ENCODE peak calls at places on chromosomes 1 and 21, in five cellular contexts. One of them, this sample, is unnamed.

GRCh38 chr1:49052102-49052501 is 275.4 kb upstream of the BEND5 start:
- DNase-seq in iPS DF 6.9: no peak
- DNase-seq in colonic mucosa: no peak
- DNase-seq in endodermal cell: no peak
- DNase-seq in left ventricle myocardium inferior: no peak
- DNase-seq in this sample: no peak

GRCh38 chr1:39261712-39262221 is 57.3 kb downstream of the MACF1 start:
- DNase-seq in iPS DF 6.9: no peak
- DNase-seq in colonic mucosa: no peak
- DNase-seq in endodermal cell: no peak
- DNase-seq in left ventricle myocardium inferior: no peak
- DNase-seq in this sample: no peak

GRCh38 chr1:119636500-119637089 is 11.5 kb downstream of the ZNF697 start:
- DNase-seq in iPS DF 6.9: no peak
- DNase-seq in colonic mucosa: no peak
- DNase-seq in endodermal cell: no peak
- DNase-seq in left ventricle myocardium inferior: no peak
- DNase-seq in this sample: no peak

GRCh38 chr21:46071082-46071481 is 26.8 kb upstream of the COL6A2 start:
- DNase-seq in iPS DF 6.9: no peak
- DNase-seq in colonic mucosa: no peak
- DNase-seq in endodermal cell: peak; percentile 22
- DNase-seq in left ventricle myocardium inferior: no peak
- DNase-seq in this sample: no peak

GRCh38 chr1:58781541-58782307 is 2.1 kb downstream of the JUN start:
- DNase-seq in iPS DF 6.9: no peak
- DNase-seq in colonic mucosa: peak; percentile 72
- DNase-seq in endodermal cell: peak; percentile 66
- DNase-seq in left ventricle myocardium inferior: peak; percentile 76
- DNase-seq in this sample: no peak

GRCh38 chr1:18929686-18930085 is 26.8 kb downstream of the IFFO2 start:
- DNase-seq in iPS DF 6.9: no peak
- DNase-seq in colonic mucosa: no peak
- DNase-seq in endodermal cell: no peak
- DNase-seq in left ventricle myocardium inferior: no peak
- DNase-seq in this sample: peak; percentile 63

GRCh38 chr1:246768403-246769020 is 44.3 kb downstream of the SCCPDH start:
- DNase-seq in iPS DF 6.9: peak; percentile 29
- DNase-seq in colonic mucosa: no peak
- DNase-seq in endodermal cell: peak; percentile 75
- DNase-seq in left ventricle myocardium inferior: no peak
- DNase-seq in this sample: no peak

GRCh38 chr1:223331929-223332328 is 32.0 kb downstream of the SUSD4 start:
- DNase-seq in iPS DF 6.9: no peak
- DNase-seq in colonic mucosa: no peak
- DNase-seq in endodermal cell: no peak
- DNase-seq in left ventricle myocardium inferior: no peak
- DNase-seq in this sample: peak; percentile 5

GRCh38 chr1:28518745-28519341 is 13.0 kb downstream of the RCC1 start:
- DNase-seq in iPS DF 6.9: no peak
- DNase-seq in colonic mucosa: peak; percentile 45
- DNase-seq in endodermal cell: no peak
- DNase-seq in left ventricle myocardium inferior: no peak
- DNase-seq in this sample: no peak

GRCh38 chr1:200279810-200280411 is 129.9 kb downstream of the ZNF281 start:
- DNase-seq in iPS DF 6.9: peak; percentile 64
- DNase-seq in colonic mucosa: peak; percentile 78
- DNase-seq in endodermal cell: peak; percentile 90
- DNase-seq in left ventricle myocardium inferior: no peak
- DNase-seq in this sample: peak; percentile 56

GRCh38 chr1:200929530-200930278 is 35.0 kb downstream of the INAVA start:
- DNase-seq in iPS DF 6.9: no peak
- DNase-seq in colonic mucosa: peak; percentile 51
- DNase-seq in endodermal cell: peak; percentile 21
- DNase-seq in left ventricle myocardium inferior: no peak
- DNase-seq in this sample: no peak

DNA sequence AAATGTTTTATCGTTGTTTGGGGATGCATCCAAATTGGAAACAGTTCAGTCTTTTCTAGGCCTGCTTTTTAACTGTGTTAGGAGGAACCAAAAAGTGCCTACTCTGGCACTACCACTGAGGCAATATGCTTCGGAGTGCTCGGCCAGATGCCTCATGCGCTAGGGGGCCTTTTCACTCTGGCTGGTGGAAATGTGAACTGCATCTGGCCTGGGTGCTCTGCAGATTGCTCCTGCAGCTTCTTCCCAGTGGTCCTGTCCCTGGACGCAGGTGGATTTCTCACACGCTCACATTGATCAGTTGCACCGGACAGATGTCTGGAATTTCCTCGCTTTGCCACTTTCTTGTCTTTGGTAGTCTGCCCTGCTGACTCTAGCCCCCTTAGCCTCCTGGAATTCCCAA is 330.2 kb upstream of the FMN2 start:
- DNase-seq in iPS DF 6.9: no peak
- DNase-seq in colonic mucosa: no peak
- DNase-seq in endodermal cell: peak; percentile 62
- DNase-seq in left ventricle myocardium inferior: no peak
- DNase-seq in this sample: no peak
- H3K27ac ChIP-seq in iPS DF 6.9: no peak overlapping the region
- H3K27ac ChIP-seq in colonic mucosa: no peak overlapping the region
- H3K27ac ChIP-seq in endodermal cell: no peak overlapping the region
- H3K27ac ChIP-seq in left ventricle myocardium inferior: no peak overlapping the region
- H3K27ac ChIP-seq in this sample: no peak overlapping the region

DNA sequence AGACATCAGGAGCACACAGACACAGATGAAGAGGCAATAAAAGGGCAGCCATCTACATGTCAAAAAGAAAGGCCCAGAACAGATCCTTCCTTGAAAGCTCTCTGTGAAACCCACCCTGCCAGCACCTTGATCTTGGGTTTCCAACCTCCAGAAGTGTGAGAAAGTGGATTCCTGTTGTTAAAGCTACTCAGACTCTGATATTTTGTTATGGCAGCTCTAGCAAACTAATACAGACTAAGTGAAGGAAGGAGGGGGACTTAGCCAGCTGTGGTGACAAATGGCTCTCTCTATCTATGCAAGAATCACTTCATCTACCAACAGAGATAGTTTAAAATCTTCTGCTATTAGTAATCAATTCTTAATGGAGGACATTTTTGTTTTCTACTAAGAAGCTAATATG is 10.4 kb downstream of the SAMSN1 start:
- DNase-seq in iPS DF 6.9: no peak
- DNase-seq in colonic mucosa: no peak
- DNase-seq in endodermal cell: no peak
- DNase-seq in left ventricle myocardium inferior: no peak
- DNase-seq in this sample: no peak
- H3K4me3 ChIP-seq in iPS DF 6.9: no peak overlapping the region
- H3K4me3 ChIP-seq in colonic mucosa: no peak overlapping the region
- H3K4me3 ChIP-seq in endodermal cell: no peak overlapping the region
- H3K4me3 ChIP-seq in left ventricle myocardium inferior: no peak overlapping the region
- H3K4me3 ChIP-seq in this sample: no peak overlapping the region

GRCh38 chr1:197250616-197251015 is 17.4 kb upstream of the CRB1 start:
- DNase-seq in iPS DF 6.9: no peak
- DNase-seq in colonic mucosa: no peak
- DNase-seq in endodermal cell: no peak
- DNase-seq in left ventricle myocardium inferior: no peak
- DNase-seq in this sample: no peak

GRCh38 chr1:197252981-197253380 is 15.1 kb upstream of the CRB1 start:
- DNase-seq in iPS DF 6.9: no peak
- DNase-seq in colonic mucosa: no peak
- DNase-seq in endodermal cell: no peak
- DNase-seq in left ventricle myocardium inferior: no peak
- DNase-seq in this sample: no peak

GRCh38 chr1:197249324-197249723 is 18.7 kb upstream of the CRB1 start:
- DNase-seq in iPS DF 6.9: no peak
- DNase-seq in colonic mucosa: no peak
- DNase-seq in endodermal cell: no peak
- DNase-seq in left ventricle myocardium inferior: no peak
- DNase-seq in this sample: no peak
- H3K27ac ChIP-seq in iPS DF 6.9: no peak overlapping the region
- H3K27ac ChIP-seq in colonic mucosa: no peak overlapping the region
- H3K27ac ChIP-seq in endodermal cell: no peak overlapping the region
- H3K27ac ChIP-seq in left ventricle myocardium inferior: no peak overlapping the region
- H3K27ac ChIP-seq in this sample: no peak overlapping the region

GRCh38 chr1:110780600-110781484 is 92.1 kb upstream of the CD53 start:
- DNase-seq in iPS DF 6.9: peak; percentile 70
- DNase-seq in colonic mucosa: peak; percentile 69
- DNase-seq in endodermal cell: peak; percentile 91
- DNase-seq in left ventricle myocardium inferior: peak; percentile 26
- DNase-seq in this sample: peak; percentile 70
- H3K4me3 ChIP-seq in iPS DF 6.9: peak overlapping the region; percentile 27
- H3K4me3 ChIP-seq in colonic mucosa: no peak overlapping the region
- H3K4me3 ChIP-seq in endodermal cell: no peak overlapping the region
- H3K4me3 ChIP-seq in left ventricle myocardium inferior: no peak overlapping the region
- H3K4me3 ChIP-seq in this sample: no peak overlapping the region

GRCh38 chr1:244164563-244164890 is 113.4 kb downstream of the ZBTB18 start:
- DNase-seq in iPS DF 6.9: no peak
- DNase-seq in colonic mucosa: no peak
- DNase-seq in endodermal cell: no peak
- DNase-seq in left ventricle myocardium inferior: no peak
- DNase-seq in this sample: no peak

GRCh38 chr1:244163861-244164562 is 112.9 kb downstream of the ZBTB18 start:
- DNase-seq in iPS DF 6.9: peak; percentile 43
- DNase-seq in colonic mucosa: no peak
- DNase-seq in endodermal cell: peak; percentile 73
- DNase-seq in left ventricle myocardium inferior: peak; percentile 27
- DNase-seq in this sample: peak; percentile 93

GRCh38 chr1:244165701-244166100 is 114.6 kb downstream of the ZBTB18 start:
- DNase-seq in iPS DF 6.9: no peak
- DNase-seq in colonic mucosa: no peak
- DNase-seq in endodermal cell: no peak
- DNase-seq in left ventricle myocardium inferior: no peak
- DNase-seq in this sample: no peak

GRCh38 chr1:244163131-244163530 is 112.0 kb downstream of the ZBTB18 start:
- DNase-seq in iPS DF 6.9: no peak
- DNase-seq in colonic mucosa: no peak
- DNase-seq in endodermal cell: no peak
- DNase-seq in left ventricle myocardium inferior: no peak
- DNase-seq in this sample: peak; percentile 13

DNA sequence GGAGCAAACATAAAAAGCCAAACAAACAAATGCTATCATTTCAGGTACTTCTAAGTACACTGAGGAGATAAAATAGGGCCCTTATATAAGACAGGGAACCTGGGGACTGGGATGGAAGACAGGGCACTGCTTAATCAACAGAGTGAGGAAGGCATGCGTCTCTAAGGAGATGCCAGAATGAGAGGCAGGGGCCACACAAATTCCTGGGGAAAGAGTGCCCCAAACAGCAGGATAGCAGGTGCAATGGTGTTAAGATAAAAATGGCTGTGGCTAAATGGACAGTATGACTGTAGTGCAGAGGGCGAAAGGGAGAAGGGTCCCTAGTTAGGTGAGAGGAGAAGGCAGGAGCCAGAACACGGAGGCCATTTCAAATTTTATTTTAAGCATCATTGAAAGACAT is 113.9 kb downstream of the ZBTB18 start:
- DNase-seq in iPS DF 6.9: no peak
- DNase-seq in colonic mucosa: no peak
- DNase-seq in endodermal cell: no peak
- DNase-seq in left ventricle myocardium inferior: no peak
- DNase-seq in this sample: no peak
- H3K27ac ChIP-seq in iPS DF 6.9: no peak overlapping the region
- H3K27ac ChIP-seq in colonic mucosa: no peak overlapping the region
- H3K27ac ChIP-seq in endodermal cell: no peak overlapping the region
- H3K27ac ChIP-seq in left ventricle myocardium inferior: peak overlapping the region; percentile 87
- H3K27ac ChIP-seq in this sample: no peak overlapping the region

GRCh38 chr1:243473281-243474210 is 217.7 kb downstream of the SDCCAG8 start:
- DNase-seq in iPS DF 6.9: no peak
- DNase-seq in colonic mucosa: no peak
- DNase-seq in endodermal cell: peak; percentile 27
- DNase-seq in left ventricle myocardium inferior: no peak
- DNase-seq in this sample: peak; percentile 16
- H3K4me3 ChIP-seq in iPS DF 6.9: no peak overlapping the region
- H3K4me3 ChIP-seq in colonic mucosa: no peak overlapping the region
- H3K4me3 ChIP-seq in endodermal cell: no peak overlapping the region
- H3K4me3 ChIP-seq in left ventricle myocardium inferior: peak overlapping the region; percentile 55
- H3K4me3 ChIP-seq in this sample: peak overlapping the region; percentile 36

GRCh38 chr1:220818421-220819173 is 31.9 kb downstream of the MTARC1 start:
- DNase-seq in iPS DF 6.9: peak; percentile 33
- DNase-seq in colonic mucosa: peak; percentile 37
- DNase-seq in endodermal cell: peak; percentile 82
- DNase-seq in left ventricle myocardium inferior: no peak
- DNase-seq in this sample: peak; percentile 65
- H3K27ac ChIP-seq in iPS DF 6.9: no peak overlapping the region
- H3K27ac ChIP-seq in colonic mucosa: peak overlapping the region; percentile 62
- H3K27ac ChIP-seq in endodermal cell: no peak overlapping the region
- H3K27ac ChIP-seq in left ventricle myocardium inferior: no peak overlapping the region
- H3K27ac ChIP-seq in this sample: no peak overlapping the region

GRCh38 chr1:15575549-15576150 is 9.2 kb downstream of the AGMAT start:
- DNase-seq in iPS DF 6.9: no peak
- DNase-seq in colonic mucosa: no peak
- DNase-seq in endodermal cell: no peak
- DNase-seq in left ventricle myocardium inferior: no peak
- DNase-seq in this sample: no peak

GRCh38 chr1:15583016-15583706 is 1.7 kb downstream of the AGMAT start:
- DNase-seq in iPS DF 6.9: no peak
- DNase-seq in colonic mucosa: no peak
- DNase-seq in endodermal cell: no peak
- DNase-seq in left ventricle myocardium inferior: no peak
- DNase-seq in this sample: no peak

GRCh38 chr1:15579683-15580047 is 5.2 kb downstream of the AGMAT start:
- DNase-seq in iPS DF 6.9: no peak
- DNase-seq in colonic mucosa: no peak
- DNase-seq in endodermal cell: no peak
- DNase-seq in left ventricle myocardium inferior: no peak
- DNase-seq in this sample: no peak

GRCh38 chr1:15577691-15578090 is 7.2 kb downstream of the AGMAT start:
- DNase-seq in iPS DF 6.9: no peak
- DNase-seq in colonic mucosa: no peak
- DNase-seq in endodermal cell: no peak
- DNase-seq in left ventricle myocardium inferior: no peak
- DNase-seq in this sample: no peak

DNA sequence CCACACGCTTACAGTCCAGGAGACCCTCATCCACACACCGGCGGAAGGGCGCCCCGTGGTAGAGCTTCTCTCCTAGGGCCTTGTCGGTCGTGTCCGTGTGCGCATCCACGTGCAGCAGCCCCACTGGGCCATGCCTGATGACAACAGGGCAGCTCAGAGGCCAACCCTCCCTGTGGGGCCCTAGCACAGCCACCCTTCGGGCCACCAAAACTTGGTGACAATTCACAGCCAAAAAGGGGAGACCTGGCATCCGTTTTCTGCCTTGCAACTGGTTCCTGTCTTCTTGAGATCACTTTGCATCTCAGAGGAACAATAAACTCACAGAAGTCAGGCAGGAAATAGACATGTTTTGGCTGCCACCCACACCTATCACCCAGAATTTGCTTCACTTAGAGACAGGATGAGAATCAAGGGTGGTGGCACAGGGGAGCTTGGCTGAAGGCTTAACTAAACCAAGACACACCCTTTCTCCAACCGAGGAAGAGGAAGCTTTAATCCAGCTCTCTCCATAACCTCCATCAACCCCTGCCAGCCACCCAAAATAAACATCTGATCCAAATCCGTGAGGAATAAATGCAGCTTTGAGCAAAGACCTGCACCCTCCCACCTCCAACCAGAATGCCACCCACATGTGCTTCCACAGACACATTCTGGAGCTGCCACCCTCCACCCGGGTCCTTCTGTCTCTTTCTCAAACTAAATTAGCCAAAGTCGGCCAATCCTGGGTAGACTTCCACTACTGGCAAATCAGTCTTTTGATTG is 5.7 kb downstream of the AGMAT start:
- DNase-seq in iPS DF 6.9: no peak
- DNase-seq in colonic mucosa: no peak
- DNase-seq in endodermal cell: no peak
- DNase-seq in left ventricle myocardium inferior: no peak
- DNase-seq in this sample: no peak
- H3K4me3 ChIP-seq in iPS DF 6.9: no peak overlapping the region
- H3K4me3 ChIP-seq in colonic mucosa: no peak overlapping the region
- H3K4me3 ChIP-seq in endodermal cell: no peak overlapping the region
- H3K4me3 ChIP-seq in left ventricle myocardium inferior: no peak overlapping the region
- H3K4me3 ChIP-seq in this sample: no peak overlapping the region

GRCh38 chr1:56451491-56451890 is 127.9 kb downstream of the PLPP3 start:
- DNase-seq in iPS DF 6.9: no peak
- DNase-seq in colonic mucosa: peak; percentile 85
- DNase-seq in endodermal cell: no peak
- DNase-seq in left ventricle myocardium inferior: no peak
- DNase-seq in this sample: no peak
- H3K27ac ChIP-seq in iPS DF 6.9: no peak overlapping the region
- H3K27ac ChIP-seq in colonic mucosa: peak overlapping the region; percentile 46
- H3K27ac ChIP-seq in endodermal cell: no peak overlapping the region
- H3K27ac ChIP-seq in left ventricle myocardium inferior: peak overlapping the region; percentile 37
- H3K27ac ChIP-seq in this sample: no peak overlapping the region

This sample was measured in brain microvascular endothelial cell.